ENCODE peak calls at places on chromosomes 3 and 15, in four cellular contexts. U is mucosa of descending colon, X is heart right ventricle, A is GM20000. H is an unnamed sample.

GRCh38 chr15:79872358-79873017 is 24.3 kb downstream of the MTHFS start:
- DNase-seq in U (no peak), X (no peak), A (no peak), H (no peak)

GRCh38 chr15:83115831-83116565 is 8.6 kb downstream of the TM6SF1 start:
- DNase-seq in U (no peak), X (no peak), A (peak; percentile 45), H (no peak)

GRCh38 chr3:81744366-81744765 is 17.1 kb downstream of the GBE1 start:
- DNase-seq in U (peak; percentile 10), X (peak; percentile 40), A (no peak), H (no peak)

GRCh38 chr15:94041731-94042130 is 189.6 kb upstream of the MCTP2 start:
- DNase-seq in U (no peak), X (no peak), A (no peak), H (no peak)

GRCh38 chr3:86563358-86563970 is 427.5 kb downstream of the VGLL3 start:
- DNase-seq in U (no peak), X (no peak), A (peak; percentile 4), H (no peak)

GRCh38 chr3:60754617-60755016 is 496.6 kb downstream of the FHIT start:
- DNase-seq in U (no peak), X (no peak), A (no peak), H (no peak)

GRCh38 chr3:99504258-99504657 is 134.1 kb upstream of the COL8A1 start:
- DNase-seq in U (no peak), X (no peak), A (no peak), H (no peak)

GRCh38 chr15:58957101-58957973 is 23.9 kb upstream of the SLTM start:
- DNase-seq in U (peak; percentile 78), X (peak; percentile 63), A (peak; percentile 56), H (peak; percentile 48)

GRCh38 chr3:148372476-148372875 is 325.2 kb upstream of the AGTR1 start:
- DNase-seq in U (no peak), X (no peak), A (no peak), H (no peak)

GRCh38 chr3:145798691-145799550 is 362.1 kb downstream of the PLOD2 start:
- DNase-seq in U (no peak), X (no peak), A (no peak), H (peak; percentile 14)

GRCh38 chr3:147397911-147398809 is 8.2 kb downstream of the ZIC4 start:
- DNase-seq in U (no peak), X (no peak), A (no peak), H (no peak)

GRCh38 chr15:99202176-99202552 is 47.2 kb downstream of the TTC23 start:
- DNase-seq in U (no peak), X (no peak), A (no peak), H (no peak)
- TF ChIP-seq CTCF in U (no peak), X (no peak), A (no peak), H (no peak)

GRCh38 chr15:44710236-44711088 is 661 bp downstream of the PATL2 start:
- DNase-seq in U (peak; percentile 71), X (peak; percentile 48), A (peak; percentile 45), H (no peak)
- TF ChIP-seq CTCF in U (no peak), X (peak; percentile 38), A (peak; percentile 31), H (no peak)

GRCh38 chr3:110123929-110124328 is 786.6 kb upstream of the DPPA4 start:
- DNase-seq in U (no peak), X (no peak), A (no peak), H (no peak)
- TF ChIP-seq CTCF in U (no peak), X (no peak), A (no peak), H (no peak)

GRCh38 chr15:65339926-65340325 is 35.4 kb downstream of the RNU5B-1 start:
- DNase-seq in U (peak; percentile 75), X (no peak), A (no peak), H (peak; percentile 19)
- TF ChIP-seq CTCF in U (no peak), X (no peak), A (no peak), H (no peak)